ENCODE peak calls at places on chromosome 21, in ten cellular contexts. One of them, this sample, is unnamed.

GRCh38 chr21:26965567-26966359 is 1.1 kb downstream of the ADAMTS5 start:
- DNase-seq in mesendoderm: peak
- DNase-seq in NCI-H2107: no peak
- DNase-seq in HFF-Myc: no peak
- DNase-seq in stimulated activated CD4-positive, alpha-beta T cell treated with anti-CD3 and anti-CD28 coated beads, TNF-alpha, amount 100 ng/mL, for 4 hours: no peak
- DNase-seq in nucleus accumbens: no peak
- DNase-seq in hippocampal formation: no peak
- DNase-seq in NCI-H1105: no peak
- DNase-seq in upper lobe of right lung: peak
- DNase-seq in IMR-90: peak
- DNase-seq in this sample: peak

GRCh38 chr21:35850542-35851103 is 209.7 kb downstream of the SETD4 start:
- DNase-seq in mesendoderm: no peak
- DNase-seq in NCI-H2107: no peak
- DNase-seq in HFF-Myc: no peak
- DNase-seq in stimulated activated CD4-positive, alpha-beta T cell treated with anti-CD3 and anti-CD28 coated beads, TNF-alpha, amount 100 ng/mL, for 4 hours: no peak
- DNase-seq in nucleus accumbens: no peak
- DNase-seq in hippocampal formation: no peak
- DNase-seq in NCI-H1105: no peak
- DNase-seq in upper lobe of right lung: no peak
- DNase-seq in IMR-90: no peak
- DNase-seq in this sample: no peak

GRCh38 chr21:43808832-43809251 is 19.5 kb downstream of the RRP1 start:
- DNase-seq in mesendoderm: no peak
- DNase-seq in NCI-H2107: no peak
- DNase-seq in HFF-Myc: no peak
- DNase-seq in stimulated activated CD4-positive, alpha-beta T cell treated with anti-CD3 and anti-CD28 coated beads, TNF-alpha, amount 100 ng/mL, for 4 hours: no peak
- DNase-seq in nucleus accumbens: no peak
- DNase-seq in hippocampal formation: no peak
- DNase-seq in NCI-H1105: no peak
- DNase-seq in upper lobe of right lung: no peak
- DNase-seq in IMR-90: no peak
- DNase-seq in this sample: no peak

GRCh38 chr21:45543371-45543709 is 1.1 kb upstream of the SLC19A1 start:
- DNase-seq in mesendoderm: no peak
- DNase-seq in NCI-H2107: no peak
- DNase-seq in HFF-Myc: no peak
- DNase-seq in stimulated activated CD4-positive, alpha-beta T cell treated with anti-CD3 and anti-CD28 coated beads, TNF-alpha, amount 100 ng/mL, for 4 hours: no peak
- DNase-seq in nucleus accumbens: no peak
- DNase-seq in hippocampal formation: no peak
- DNase-seq in NCI-H1105: no peak
- DNase-seq in upper lobe of right lung: no peak
- DNase-seq in IMR-90: no peak
- DNase-seq in this sample: peak

GRCh38 chr21:21860888-21861287 is 862.7 kb downstream of the NCAM2 start:
- DNase-seq in mesendoderm: peak
- DNase-seq in NCI-H2107: no peak
- DNase-seq in HFF-Myc: no peak
- DNase-seq in stimulated activated CD4-positive, alpha-beta T cell treated with anti-CD3 and anti-CD28 coated beads, TNF-alpha, amount 100 ng/mL, for 4 hours: no peak
- DNase-seq in nucleus accumbens: no peak
- DNase-seq in hippocampal formation: no peak
- DNase-seq in NCI-H1105: no peak
- DNase-seq in upper lobe of right lung: no peak
- DNase-seq in IMR-90: peak
- DNase-seq in this sample: no peak

GRCh38 chr21:33025471-33026298 is at the start of gene OLIG2:
- DNase-seq in mesendoderm: peak
- DNase-seq in NCI-H2107: no peak
- DNase-seq in HFF-Myc: no peak
- DNase-seq in stimulated activated CD4-positive, alpha-beta T cell treated with anti-CD3 and anti-CD28 coated beads, TNF-alpha, amount 100 ng/mL, for 4 hours: no peak
- DNase-seq in nucleus accumbens: peak
- DNase-seq in hippocampal formation: peak
- DNase-seq in NCI-H1105: peak
- DNase-seq in upper lobe of right lung: no peak
- DNase-seq in IMR-90: peak
- DNase-seq in this sample: peak

GRCh38 chr21:26072891-26073615 is 97.5 kb downstream of the APP start:
- DNase-seq in mesendoderm: no peak
- DNase-seq in NCI-H2107: no peak
- DNase-seq in HFF-Myc: no peak
- DNase-seq in stimulated activated CD4-positive, alpha-beta T cell treated with anti-CD3 and anti-CD28 coated beads, TNF-alpha, amount 100 ng/mL, for 4 hours: no peak
- DNase-seq in nucleus accumbens: no peak
- DNase-seq in hippocampal formation: no peak
- DNase-seq in NCI-H1105: no peak
- DNase-seq in upper lobe of right lung: no peak
- DNase-seq in IMR-90: peak
- DNase-seq in this sample: no peak

GRCh38 chr21:46084709-46085108 is 13.2 kb upstream of the COL6A2 start:
- DNase-seq in mesendoderm: no peak
- DNase-seq in NCI-H2107: no peak
- DNase-seq in HFF-Myc: no peak
- DNase-seq in stimulated activated CD4-positive, alpha-beta T cell treated with anti-CD3 and anti-CD28 coated beads, TNF-alpha, amount 100 ng/mL, for 4 hours: no peak
- DNase-seq in nucleus accumbens: no peak
- DNase-seq in hippocampal formation: no peak
- DNase-seq in NCI-H1105: no peak
- DNase-seq in upper lobe of right lung: no peak
- DNase-seq in IMR-90: no peak
- DNase-seq in this sample: no peak

GRCh38 chr21:16522512-16522911 is 792.7 kb downstream of the USP25 start:
- DNase-seq in mesendoderm: no peak
- DNase-seq in NCI-H2107: no peak
- DNase-seq in HFF-Myc: no peak
- DNase-seq in stimulated activated CD4-positive, alpha-beta T cell treated with anti-CD3 and anti-CD28 coated beads, TNF-alpha, amount 100 ng/mL, for 4 hours: no peak
- DNase-seq in nucleus accumbens: no peak
- DNase-seq in hippocampal formation: no peak
- DNase-seq in NCI-H1105: no peak
- DNase-seq in upper lobe of right lung: no peak
- DNase-seq in IMR-90: peak
- DNase-seq in this sample: no peak

GRCh38 chr21:39330001-39330400 is 16.6 kb upstream of the BRWD1 start:
- DNase-seq in mesendoderm: no peak
- DNase-seq in NCI-H2107: no peak
- DNase-seq in HFF-Myc: no peak
- DNase-seq in stimulated activated CD4-positive, alpha-beta T cell treated with anti-CD3 and anti-CD28 coated beads, TNF-alpha, amount 100 ng/mL, for 4 hours: no peak
- DNase-seq in nucleus accumbens: no peak
- DNase-seq in hippocampal formation: no peak
- DNase-seq in NCI-H1105: no peak
- DNase-seq in upper lobe of right lung: no peak
- DNase-seq in IMR-90: no peak
- DNase-seq in this sample: no peak

GRCh38 chr21:43653626-43654025 is 5.7 kb downstream of the HSF2BP start:
- DNase-seq in mesendoderm: peak
- DNase-seq in NCI-H2107: no peak
- DNase-seq in HFF-Myc: no peak
- DNase-seq in stimulated activated CD4-positive, alpha-beta T cell treated with anti-CD3 and anti-CD28 coated beads, TNF-alpha, amount 100 ng/mL, for 4 hours: no peak
- DNase-seq in nucleus accumbens: no peak
- DNase-seq in hippocampal formation: no peak
- DNase-seq in NCI-H1105: no peak
- DNase-seq in upper lobe of right lung: no peak
- DNase-seq in IMR-90: no peak
- DNase-seq in this sample: no peak

GRCh38 chr21:41976611-41977010 is 22.8 kb upstream of the C2CD2 start:
- DNase-seq in mesendoderm: no peak
- DNase-seq in NCI-H2107: no peak
- DNase-seq in HFF-Myc: no peak
- DNase-seq in stimulated activated CD4-positive, alpha-beta T cell treated with anti-CD3 and anti-CD28 coated beads, TNF-alpha, amount 100 ng/mL, for 4 hours: no peak
- DNase-seq in nucleus accumbens: no peak
- DNase-seq in hippocampal formation: no peak
- DNase-seq in NCI-H1105: no peak
- DNase-seq in upper lobe of right lung: no peak
- DNase-seq in IMR-90: no peak
- DNase-seq in this sample: no peak